ENCODE peak calls at places on chromosomes 12 and 14, in ten cellular contexts. B is upper lobe of right lung, I is upper lobe of left lung, Z is A549, Q is fibroblast of mammary gland, H is body of pancreas, Y is lower leg skin, U is foreskin fibroblast, R is right lobe of liver, J is kidney epithelial cell. L is an unnamed sample.

GRCh38 chr12:45234134-45234865 is 18.4 kb downstream of the ANO6 start:
- DNase-seq in B (no peak), I (no peak), Z (peak), Q (peak), H (peak), Y (no peak), U (peak), R (no peak), J (peak), L (peak)

GRCh38 chr14:42028607-42029006 is 421.9 kb downstream of the LRFN5 start:
- DNase-seq in B (no peak), I (no peak), Z (no peak), Q (no peak), H (no peak), Y (no peak), U (no peak), R (no peak), J (no peak), L (no peak)

GRCh38 chr14:23117371-23118020 is 1.6 kb downstream of the CEBPE start:
- DNase-seq in B (no peak), I (no peak), Z (no peak), Q (no peak), H (no peak), Y (no peak), U (no peak), R (no peak), J (no peak), L (no peak)

GRCh38 chr12:22709292-22709691 is 84.3 kb downstream of the ETNK1 start:
- DNase-seq in B (no peak), I (no peak), Z (peak), Q (peak), H (no peak), Y (no peak), U (no peak), R (no peak), J (no peak), L (peak)

GRCh38 chr12:26028953-26029740 is 70.7 kb downstream of the RASSF8 start:
- DNase-seq in B (no peak), I (no peak), Z (peak), Q (peak), H (peak), Y (no peak), U (peak), R (no peak), J (no peak), L (peak)

GRCh38 chr14:94612174-94612573 is at the start of gene SERPINA3:
- DNase-seq in B (no peak), I (no peak), Z (no peak), Q (peak), H (peak), Y (peak), U (no peak), R (peak), J (no peak), L (peak)

GRCh38 chr12:99277566-99277965 is 370.0 kb upstream of the GARIN6 start:
- DNase-seq in B (no peak), I (no peak), Z (no peak), Q (no peak), H (no peak), Y (no peak), U (no peak), R (no peak), J (no peak), L (no peak)

GRCh38 chr14:24279301-24280186 is 8.1 kb upstream of the RABGGTA start:
- DNase-seq in B (no peak), I (peak), Z (peak), Q (peak), H (peak), Y (no peak), U (no peak), R (no peak), J (no peak), L (no peak)

GRCh38 chr12:12191008-12191407 is 75.8 kb downstream of the LRP6 start:
- DNase-seq in B (no peak), I (no peak), Z (no peak), Q (no peak), H (no peak), Y (no peak), U (no peak), R (no peak), J (no peak), L (no peak)

GRCh38 chr12:46186088-46186487 is 82.8 kb downstream of the SLC38A1 start:
- DNase-seq in B (no peak), I (no peak), Z (no peak), Q (no peak), H (no peak), Y (no peak), U (no peak), R (no peak), J (no peak), L (no peak)

GRCh38 chr12:13179159-13180074 is 17.1 kb upstream of the EMP1 start:
- DNase-seq in B (peak), I (peak), Z (peak), Q (peak), H (peak), Y (peak), U (no peak), R (no peak), J (no peak), L (no peak)

GRCh38 chr14:98903371-98903770 is 368.6 kb downstream of the BCL11B start:
- DNase-seq in B (no peak), I (no peak), Z (no peak), Q (no peak), H (no peak), Y (no peak), U (no peak), R (no peak), J (no peak), L (no peak)

GRCh38 chr12:3150820-3151590 is 73.8 kb downstream of the TSPAN9 start:
- DNase-seq in B (no peak), I (no peak), Z (no peak), Q (peak), H (no peak), Y (no peak), U (no peak), R (no peak), J (no peak), L (peak)
- H3K4me3 ChIP-seq in B (no peak), I (no peak), Z (no peak), Q (no peak), H (no peak), Y (no peak), U (no peak), R (no peak), J (no peak), L (no peak)

GRCh38 chr12:108906971-108907370 is 27.1 kb downstream of the DAO start:
- DNase-seq in B (no peak), I (no peak), Z (no peak), Q (no peak), H (no peak), Y (no peak), U (no peak), R (no peak), J (no peak), L (no peak)
- TF ChIP-seq CTCF in B (no peak), I (no peak), Z (no peak), Q (no peak), H (no peak), Y (no peak), U (no peak), R (no peak), J (no peak), L (no peak)

GRCh38 chr12:112574896-112575558 is 156.3 kb downstream of the PTPN11 start:
- DNase-seq in B (no peak), I (no peak), Z (no peak), Q (no peak), H (no peak), Y (no peak), U (no peak), R (no peak), J (no peak), L (no peak)

GRCh38 chr12:112575559-112576067 is 156.9 kb downstream of the PTPN11 start:
- DNase-seq in B (no peak), I (no peak), Z (no peak), Q (no peak), H (no peak), Y (no peak), U (no peak), R (no peak), J (no peak), L (no peak)

GRCh38 chr12:112564160-112564559 is 145.4 kb downstream of the PTPN11 start:
- DNase-seq in B (no peak), I (no peak), Z (no peak), Q (no peak), H (no peak), Y (no peak), U (no peak), R (no peak), J (no peak), L (no peak)

GRCh38 chr12:112573151-112573550 is 154.4 kb downstream of the PTPN11 start:
- DNase-seq in B (no peak), I (no peak), Z (no peak), Q (no peak), H (no peak), Y (no peak), U (no peak), R (no peak), J (no peak), L (no peak)

DNA sequence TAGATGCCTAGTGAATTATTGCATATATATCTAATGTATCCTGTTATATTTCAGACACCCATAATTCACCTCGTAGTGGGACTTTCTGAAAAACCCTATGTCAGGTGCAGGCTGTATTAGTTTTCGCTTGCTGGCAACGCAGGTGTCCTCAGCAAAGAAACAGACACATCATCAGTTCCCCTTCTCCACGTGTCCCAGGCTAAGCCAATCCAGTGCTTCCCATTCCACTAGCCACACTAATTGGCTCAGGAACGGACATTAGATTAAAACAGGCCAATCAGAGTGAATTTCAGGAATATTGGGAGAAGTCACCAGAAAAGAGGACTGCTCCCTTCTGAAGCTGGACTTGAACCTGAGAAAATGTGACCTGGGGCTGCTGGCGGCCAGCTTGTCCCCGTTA is 151.3 kb downstream of the PTPN11 start:
- DNase-seq in B (no peak), I (no peak), Z (no peak), Q (no peak), H (no peak), Y (no peak), U (no peak), R (no peak), J (no peak), L (no peak)
- H3K4me3 ChIP-seq in B (no peak), I (no peak), Z (no peak), Q (no peak), H (no peak), Y (no peak), U (no peak), R (no peak), J (no peak), L (no peak)

GRCh38 chr12:15621140-15621539 is 168.0 kb downstream of the EPS8 start:
- DNase-seq in B (no peak), I (no peak), Z (no peak), Q (no peak), H (no peak), Y (no peak), U (no peak), R (no peak), J (no peak), L (peak)
- TF ChIP-seq CTCF in B (no peak), I (no peak), Z (no peak), Q (no peak), H (no peak), Y (no peak), U (no peak), R (no peak), J (no peak), L (no peak)

L was measured in choroid plexus epithelial cell.